ENCODE peak calls at places on chromosomes 1 and 21, in six cellular contexts. M is CD8-positive, alpha-beta memory T cell; G is right lobe of liver; R is mesenchymal stem cell; L is thoracic aorta; I is aorta. T is an unnamed sample.
A peak's percentile ranks its signal among the peaks of the same experiment; 100 is the strongest.

GRCh38 chr1:15046487-15047165 is 106.9 kb upstream of the TMEM51 start:
- DNase-seq in R (peak; percentile 81), L (peak; percentile 11), G (peak; percentile 69), I (peak; percentile 77), M (no peak), T (no peak)

GRCh38 chr1:186880982-186881381 is 52.2 kb downstream of the PLA2G4A start:
- DNase-seq in I (no peak), G (no peak), M (no peak), L (no peak), R (no peak), T (no peak)

GRCh38 chr1:150005606-150006005 is 4.9 kb downstream of the OTUD7B start:
- DNase-seq in M (no peak), R (no peak), G (no peak), I (no peak), L (no peak), T (no peak)

GRCh38 chr1:86832409-86832808 is 81.5 kb downstream of the SELENOF start:
- DNase-seq in M (no peak), R (no peak), G (no peak), I (no peak), L (no peak), T (no peak)

GRCh38 chr1:209839875-209840491 is 12.2 kb downstream of the UTP25 start:
- DNase-seq in M (no peak), G (no peak), R (peak; percentile 96), L (no peak), I (no peak), T (no peak)

GRCh38 chr1:155137550-155137949 is 1.9 kb downstream of the SLC50A1 start:
- DNase-seq in I (no peak), G (no peak), R (no peak), L (no peak), M (no peak), T (no peak)

GRCh38 chr1:236161230-236161629 is 18.9 kb downstream of the GPR137B start:
- DNase-seq in M (no peak), I (peak; percentile 23), R (no peak), G (no peak), L (no peak), T (no peak)

GRCh38 chr1:35264861-35265260 is 3.6 kb upstream of the ZMYM4 start:
- DNase-seq in I (no peak), M (no peak), G (no peak), L (no peak), R (peak; percentile 22), T (no peak)

GRCh38 chr1:201655243-201655642 is 116.3 kb downstream of the NAV1 start:
- DNase-seq in M (no peak), I (no peak), R (peak; percentile 75), L (no peak), G (no peak), T (no peak)

GRCh38 chr1:76074321-76075187 is at the start of gene ST6GALNAC3:
- DNase-seq in I (peak; percentile 81), R (peak; percentile 74), G (peak; percentile 73), L (peak; percentile 19), M (peak; percentile 77), T (no peak)

GRCh38 chr1:62381831-62382505 is 54.9 kb upstream of the USP1 start:
- DNase-seq in R (no peak), L (no peak), G (no peak), M (no peak), I (no peak), T (no peak)

GRCh38 chr1:204830671-204831585 is 39.7 kb upstream of the NFASC start:
- DNase-seq in I (no peak), G (no peak), M (no peak), L (no peak), R (no peak), T (no peak)

GRCh38 chr1:158803681-158804080 is 22.7 kb upstream of the OR6N2 start:
- DNase-seq in G (no peak), M (no peak), R (no peak), I (no peak), L (no peak), T (no peak)

GRCh38 chr1:220843481-220844011 is 35.7 kb upstream of the HLX start:
- DNase-seq in G (peak; percentile 43), L (no peak), I (no peak), R (peak; percentile 30), M (no peak), T (no peak)

GRCh38 chr1:30064547-30064946 is 658.8 kb downstream of the MATN1 start:
- DNase-seq in R (no peak), G (no peak), M (no peak), I (no peak), L (no peak), T (no peak)

GRCh38 chr1:167066333-167067122 is 23.6 kb downstream of the GPA33 start:
- DNase-seq in M (peak; percentile 81), R (peak; percentile 65), G (peak; percentile 78), I (peak; percentile 73), L (peak; percentile 21), T (no peak)

GRCh38 chr1:219385786-219386427 is 212.2 kb downstream of the LYPLAL1 start:
- DNase-seq in L (no peak), I (peak; percentile 51), R (peak; percentile 36), M (no peak), G (peak; percentile 61), T (no peak)

GRCh38 chr1:206971029-206971655 is 882 bp upstream of the FCAMR start:
- DNase-seq in M (no peak), R (no peak), L (no peak), I (no peak), G (no peak), T (no peak)

GRCh38 chr1:80427886-80428285 is 1372.8 kb upstream of the ADGRL2 start:
- DNase-seq in L (no peak), R (no peak), I (no peak), G (no peak), M (no peak), T (no peak)

GRCh38 chr1:32893198-32894018 is 7.1 kb downstream of the HPCA start:
- DNase-seq in L (no peak), G (no peak), R (no peak), I (peak; percentile 54), M (no peak), T (no peak)

GRCh38 chr1:58508629-58509028 is 37.9 kb downstream of the OMA1 start:
- DNase-seq in R (no peak), I (no peak), M (no peak), G (no peak), L (no peak), T (no peak)

GRCh38 chr1:179745131-179745611 is 2.1 kb downstream of the FAM163A start:
- DNase-seq in R (no peak), L (no peak), G (no peak), I (no peak), M (no peak), T (no peak)

GRCh38 chr1:179744401-179745130 is 1.5 kb downstream of the FAM163A start:
- DNase-seq in R (no peak), L (no peak), M (no peak), I (no peak), G (no peak), T (no peak)

GRCh38 chr1:179747611-179748010 is 4.5 kb downstream of the FAM163A start:
- DNase-seq in M (no peak), L (no peak), I (no peak), G (no peak), R (no peak), T (no peak)

GRCh38 chr1:179743679-179744400 is 749 bp downstream of the FAM163A start:
- DNase-seq in G (no peak), I (no peak), R (no peak), L (no peak), M (no peak), T (no peak)

DNA sequence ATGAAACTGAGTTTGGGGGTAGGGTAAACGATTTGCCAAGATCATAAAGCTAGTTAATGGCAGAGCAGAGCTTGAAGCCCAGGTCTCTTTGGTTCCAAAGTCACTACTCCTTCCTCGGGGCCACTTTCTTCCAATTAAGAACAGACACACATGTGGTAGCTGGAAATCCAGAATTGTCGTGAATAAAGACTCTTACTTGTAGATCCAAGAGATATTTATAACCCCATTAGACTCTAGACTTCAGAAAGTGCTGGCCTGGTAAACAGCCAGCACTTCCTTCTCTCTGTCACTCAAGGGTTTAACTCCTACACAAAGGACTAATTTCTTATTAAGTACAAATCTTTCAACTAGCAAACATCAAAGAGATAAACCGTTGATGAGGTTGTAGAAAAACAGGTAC is 2.7 kb downstream of the FAM163A start:
- DNase-seq in G (no peak), M (no peak), I (no peak), L (no peak), R (no peak), T (no peak)
- H3K27me3 ChIP-seq in G (peaks cover 12% of the 10 kb centered on the region), M (no peaks in the 10 kb centered on the region), I (no peaks in the 10 kb centered on the region), L (peaks cover 5% of the 10 kb centered on the region), R (peaks cover 68% of the 10 kb centered on the region), T (peaks cover 19% of the 10 kb centered on the region)

DNA sequence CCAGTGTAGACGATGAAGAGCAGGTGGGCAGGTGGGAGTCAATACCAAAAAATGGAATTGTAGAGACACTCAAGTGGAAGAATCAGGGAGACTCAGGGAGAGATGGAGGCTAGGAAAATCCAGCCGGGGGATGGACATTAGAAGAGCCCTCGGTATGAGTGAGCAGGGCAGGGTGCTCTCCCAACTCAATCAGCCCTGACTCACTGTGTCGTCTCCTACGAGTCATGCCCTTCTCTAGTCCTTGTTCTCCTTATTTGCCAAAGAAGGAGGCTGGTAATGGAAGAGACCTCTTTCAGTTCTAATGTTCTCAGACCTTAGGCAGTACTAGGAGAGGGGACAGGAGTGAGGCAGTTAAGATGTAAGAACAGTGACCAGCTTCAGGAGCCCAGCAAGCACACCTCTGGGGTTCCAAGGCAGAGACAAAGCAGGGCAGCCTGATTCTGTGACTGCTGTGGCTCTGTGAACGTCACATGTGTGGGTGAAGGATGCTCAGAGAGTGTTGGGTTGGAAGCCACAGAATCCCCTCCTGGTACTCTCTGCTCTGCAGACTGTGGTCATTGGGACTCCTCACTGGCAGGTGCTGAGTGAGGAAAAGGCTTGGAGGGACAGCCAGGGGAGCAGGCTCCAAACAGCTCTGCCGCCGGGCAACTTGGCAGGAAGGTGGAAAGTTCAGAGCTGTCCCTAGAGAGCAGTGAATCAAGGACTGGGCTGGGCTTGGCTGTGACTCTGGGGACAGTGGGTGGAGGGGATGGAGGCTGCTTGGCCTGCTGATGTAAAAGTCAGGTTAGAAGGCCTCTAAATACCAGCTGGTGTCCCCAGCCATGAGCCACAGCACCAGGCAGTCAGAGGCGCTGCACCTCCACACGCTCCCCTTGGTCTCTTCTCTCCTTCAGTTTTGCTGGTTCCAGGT is 11.1 kb upstream of the GJA5 start:
- DNase-seq in I (peak; percentile 87), M (no peak), L (peak; percentile 43), R (no peak), G (no peak), T (no peak)
- H3K4me3 ChIP-seq in I (no peak overlapping the region), M (no peak overlapping the region), L (peak overlapping the region; percentile 65), R (no peak overlapping the region), G (no peak overlapping the region), T (no peak overlapping the region)

DNA sequence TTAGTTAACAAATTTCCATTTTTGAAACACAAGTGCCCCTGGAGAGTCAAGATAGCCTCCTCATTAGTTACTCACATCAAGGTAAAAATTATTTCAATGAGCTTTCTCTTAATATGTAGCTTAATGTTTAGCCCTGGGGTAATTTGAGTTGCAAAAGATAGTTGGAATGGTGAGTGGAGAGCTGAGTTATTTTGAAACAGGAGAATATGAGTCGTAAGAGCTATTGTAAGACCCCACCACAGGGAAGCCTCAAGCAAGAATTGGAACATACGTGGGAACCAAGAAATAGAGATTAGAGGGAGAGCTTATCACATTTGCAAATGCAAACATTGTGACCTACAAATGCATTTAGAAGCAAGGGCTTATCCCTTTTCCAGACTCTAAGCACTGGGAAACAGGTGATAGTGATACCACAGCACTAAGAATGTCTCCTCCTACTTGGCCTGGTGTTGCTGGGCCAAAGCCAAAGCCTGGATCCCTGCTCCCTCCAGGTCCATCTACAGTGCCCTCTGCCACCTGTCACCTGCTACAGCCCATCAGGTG is 635.1 kb downstream of the PTPRC start:
- DNase-seq in R (peak; percentile 65), G (no peak), L (no peak), I (no peak), M (no peak), T (no peak)
- H3K9me3 ChIP-seq in R (no peaks in the 10 kb centered on the region), G (no peaks in the 10 kb centered on the region), L (no peaks in the 10 kb centered on the region), I (no peaks in the 10 kb centered on the region), M (no peaks in the 10 kb centered on the region), T (no peaks in the 10 kb centered on the region)

GRCh38 chr21:45108808-45109800 is 34.7 kb downstream of the ADARB1 start:
- DNase-seq in M (no peak), R (no peak), G (no peak), L (no peak), I (no peak), T (no peak)
- H3K27me3 ChIP-seq in M (no peaks in the 10 kb centered on the region), R (no peaks in the 10 kb centered on the region), G (no peaks in the 10 kb centered on the region), L (no peaks in the 10 kb centered on the region), I (no peaks in the 10 kb centered on the region), T (no peaks in the 10 kb centered on the region)

T was measured in esophagus squamous epithelium.